ENCODE peak calls at places on chromosomes 12 and 14, in four cellular contexts. T is NCI-H460, G is NCI-H345, I is Daoy. M is an unnamed sample.

GRCh38 chr12:54033980-54034783 is 1.3 kb downstream of the HOXC5 start:
- DNase-seq in T (no peak), G (no peak), I (no peak), M (no peak)

GRCh38 chr12:124883263-124883876 is 19.7 kb upstream of the SCARB1 start:
- DNase-seq in T (no peak), G (no peak), I (no peak), M (no peak)

GRCh38 chr12:57165741-57166140 is 18.3 kb upstream of the LRP1-AS start:
- DNase-seq in T (peak), G (no peak), I (peak), M (no peak)

GRCh38 chr14:34450542-34450915 is 11.5 kb downstream of the SPTSSA start:
- DNase-seq in T (no peak), G (peak), I (no peak), M (peak)

GRCh38 chr12:59322473-59322872 is 273.4 kb upstream of the SLC16A7 start:
- DNase-seq in T (no peak), G (peak), I (no peak), M (no peak)

GRCh38 chr14:64605926-64606685 is 56.3 kb downstream of the PPP1R36 start:
- DNase-seq in T (no peak), G (no peak), I (peak), M (no peak)

GRCh38 chr12:15982071-15982470 is 70.9 kb downstream of the DERA start:
- DNase-seq in T (no peak), G (no peak), I (no peak), M (no peak)

GRCh38 chr14:75454963-75455546 is 27.2 kb downstream of the JDP2 start:
- DNase-seq in T (no peak), G (no peak), I (peak), M (peak)

GRCh38 chr12:105357162-105357691 is 26.7 kb downstream of the C12orf75 start:
- DNase-seq in T (no peak), G (no peak), I (peak), M (no peak)

GRCh38 chr14:75977544-75977943 is 4.3 kb downstream of the TGFB3 start:
- DNase-seq in T (no peak), G (no peak), I (no peak), M (no peak)

GRCh38 chr12:8553088-8553627 is 12.5 kb upstream of the CLEC4E start:
- DNase-seq in T (no peak), G (no peak), I (no peak), M (no peak)

GRCh38 chr14:62439210-62439609 is 606.0 kb downstream of the KCNH5 start:
- DNase-seq in T (no peak), G (no peak), I (no peak), M (no peak)

GRCh38 chr12:113186033-113186365 is 478 bp downstream of the RITA1 start:
- DNase-seq in T (no peak), G (no peak), I (no peak), M (peak)

GRCh38 chr12:3173008-3173553 is 95.9 kb downstream of the TSPAN9 start:
- DNase-seq in T (no peak), G (peak), I (no peak), M (no peak)

GRCh38 chr12:117032593-117033381 is 66.4 kb downstream of the TESC start:
- DNase-seq in T (no peak), G (peak), I (peak), M (no peak)

GRCh38 chr12:25433581-25434325 is 119.3 kb downstream of the LMNTD1 start:
- DNase-seq in T (no peak), G (no peak), I (peak), M (no peak)

GRCh38 chr12:69123311-69123710 is 116.1 kb upstream of the CPSF6 start:
- DNase-seq in T (no peak), G (no peak), I (no peak), M (no peak)

GRCh38 chr12:117047810-117048584 is 51.2 kb downstream of the TESC start:
- DNase-seq in T (no peak), G (no peak), I (peak), M (peak)

GRCh38 chr12:93060666-93061413 is 131.7 kb upstream of the EEA1 start:
- DNase-seq in T (no peak), G (no peak), I (no peak), M (peak)

GRCh38 chr12:92326877-92327276 is 181.2 kb upstream of the BTG1 start:
- DNase-seq in T (no peak), G (no peak), I (no peak), M (no peak)

GRCh38 chr14:32329146-32329545 is at the start of gene AKAP6:
- DNase-seq in T (no peak), G (no peak), I (no peak), M (no peak)

GRCh38 chr14:74220991-74221390 is 18.3 kb upstream of the VSX2 start:
- DNase-seq in T (no peak), G (no peak), I (no peak), M (no peak)

GRCh38 chr12:34033628-34034296 is 11.5 kb downstream of the ALG10 start:
- DNase-seq in T (no peak), G (peak), I (peak), M (peak)

GRCh38 chr12:6056406-6057211 is 67.9 kb downstream of the VWF start:
- DNase-seq in T (no peak), G (peak), I (no peak), M (peak)

GRCh38 chr12:94588271-94588785 is 62.0 kb downstream of the TMCC3 start:
- DNase-seq in T (no peak), G (no peak), I (no peak), M (no peak)

GRCh38 chr12:110010853-110011835 is 11.9 kb downstream of the ANKRD13A start:
- DNase-seq in T (no peak), G (no peak), I (no peak), M (peak)

GRCh38 chr14:35398095-35398584 is 6.4 kb downstream of the NFKBIA start:
- DNase-seq in T (no peak), G (no peak), I (no peak), M (no peak)